ENCODE peak calls at places on chromosome 4, in ten cellular contexts. C is body of pancreas, O is suprapubic skin, R is stomach, P is heart left ventricle, E is endothelial cell of umbilical vein, T is tibial nerve, V is Peyer's patch, F is spleen, J is uterus. L is an unnamed sample.

GRCh38 chr4:183600189-183600685 is 58.7 kb downstream of the RWDD4 start:
- DNase-seq in P (no peak), J (no peak), C (no peak), T (no peak), V (no peak), E (peak; percentile 15), F (no peak), R (no peak), O (no peak), L (no peak)

GRCh38 chr4:182620111-182620980 is 296.8 kb downstream of the DCTD start:
- DNase-seq in E (no peak), P (no peak), O (no peak), J (no peak), R (no peak), C (no peak), T (no peak), V (no peak), F (no peak), L (no peak)

GRCh38 chr4:16078195-16078756 is 5.5 kb downstream of the PROM1 start:
- DNase-seq in F (no peak), E (no peak), P (no peak), V (no peak), O (no peak), C (no peak), R (no peak), T (no peak), J (no peak), L (no peak)

GRCh38 chr4:33060873-33061542 is 2340.8 kb downstream of the PCDH7 start:
- DNase-seq in C (peak; percentile 38), F (no peak), T (no peak), R (no peak), O (no peak), E (no peak), J (no peak), P (no peak), V (no peak), L (no peak)

GRCh38 chr4:93646225-93646930 is 182.2 kb upstream of the ATOH1 start:
- DNase-seq in O (no peak), V (no peak), R (no peak), E (no peak), F (no peak), T (no peak), C (no peak), J (no peak), P (no peak), L (no peak)

GRCh38 chr4:146407669-146408084 is 114.1 kb downstream of the SLC10A7 start:
- DNase-seq in J (no peak), R (no peak), F (no peak), O (no peak), P (no peak), E (peak; percentile 99), C (no peak), V (no peak), T (no peak), L (no peak)

GRCh38 chr4:28555851-28556250 is 1695.2 kb downstream of the STIM2 start:
- DNase-seq in T (no peak), F (no peak), P (no peak), C (no peak), O (no peak), J (no peak), R (no peak), E (peak; percentile 59), V (no peak), L (no peak)

GRCh38 chr4:151807220-151807619 is 46.4 kb upstream of the GATB start:
- DNase-seq in O (peak; percentile 64), T (no peak), J (no peak), C (no peak), V (no peak), R (no peak), E (no peak), F (no peak), P (no peak), L (no peak)

GRCh38 chr4:166092797-166093196 is 219.8 kb downstream of the TLL1 start:
- DNase-seq in O (no peak), C (peak; percentile 7), F (no peak), T (no peak), V (no peak), P (no peak), J (no peak), R (no peak), E (no peak), L (no peak)

GRCh38 chr4:111066447-111066846 is 443.6 kb upstream of the PITX2 start:
- DNase-seq in O (no peak), E (no peak), V (no peak), T (no peak), J (no peak), F (no peak), P (no peak), R (no peak), C (no peak), L (no peak)

GRCh38 chr4:13844740-13845139 is 217.2 kb upstream of the BOD1L1 start:
- DNase-seq in F (no peak), J (no peak), C (no peak), V (no peak), E (no peak), P (no peak), O (no peak), R (no peak), T (no peak), L (no peak)

GRCh38 chr4:54227261-54228063 is 1.6 kb upstream of the PDGFRA start:
- DNase-seq in F (no peak), C (peak; percentile 8), T (no peak), V (no peak), E (peak; percentile 67), J (peak; percentile 20), R (no peak), P (no peak), O (peak; percentile 71), L (no peak)

GRCh38 chr4:167989815-167990214 is 102.5 kb upstream of the ANXA10 start:
- DNase-seq in V (no peak), R (no peak), F (no peak), O (no peak), C (no peak), P (no peak), T (no peak), E (no peak), J (no peak), L (no peak)

GRCh38 chr4:89765966-89766365 is 71.0 kb downstream of the SNCA start:
- DNase-seq in P (no peak), R (no peak), C (peak; percentile 7), F (no peak), V (no peak), E (peak; percentile 65), O (no peak), J (peak; percentile 22), T (no peak), L (peak; percentile 12)

GRCh38 chr4:156298230-156298629 is 344.6 kb upstream of the CTSO start:
- DNase-seq in P (no peak), F (no peak), J (peak; percentile 28), T (no peak), E (peak; percentile 78), V (no peak), R (no peak), O (no peak), C (no peak), L (no peak)

GRCh38 chr4:26325191-26325590 is 4.4 kb downstream of the RBPJ start:
- DNase-seq in E (no peak), J (no peak), F (no peak), C (no peak), P (no peak), O (no peak), V (no peak), R (no peak), T (no peak), L (no peak)

GRCh38 chr4:11495291-11495690 is 66.6 kb upstream of the HS3ST1 start:
- DNase-seq in T (no peak), P (no peak), F (no peak), C (no peak), E (no peak), V (no peak), R (no peak), J (no peak), O (no peak), L (no peak)

GRCh38 chr4:82045267-82045666 is 328.5 kb downstream of the HNRNPD start:
- DNase-seq in F (no peak), O (no peak), T (no peak), V (no peak), E (no peak), J (no peak), C (no peak), R (no peak), P (no peak), L (no peak)
- H3K4me3 ChIP-seq in F (no peak overlapping the region), O (no peak overlapping the region), T (no peak overlapping the region), V (no peak overlapping the region), E (no peak overlapping the region), J (no peak overlapping the region), C (no peak overlapping the region), R (no peak overlapping the region), P (no peak overlapping the region), L (no peak overlapping the region)

GRCh38 chr4:190017357-190018200 is 9.5 kb downstream of the FRG2 start:
- DNase-seq in P (no peak), O (no peak), R (no peak), V (no peak), T (no peak), J (no peak), C (no peak), E (no peak), F (peak; percentile 47), L (no peak)
- H3K27me3 ChIP-seq in P (peaks cover 83% of the 10 kb centered on the region), O (peaks cover 88% of the 10 kb centered on the region), R (peaks cover 78% of the 10 kb centered on the region), V (no peaks in the 10 kb centered on the region), T (peaks cover 79% of the 10 kb centered on the region), J (no peaks in the 10 kb centered on the region), C (no peaks in the 10 kb centered on the region), E (peaks cover 21% of the 10 kb centered on the region), F (peaks cover 74% of the 10 kb centered on the region), L (peaks cover 34% of the 10 kb centered on the region)

DNA sequence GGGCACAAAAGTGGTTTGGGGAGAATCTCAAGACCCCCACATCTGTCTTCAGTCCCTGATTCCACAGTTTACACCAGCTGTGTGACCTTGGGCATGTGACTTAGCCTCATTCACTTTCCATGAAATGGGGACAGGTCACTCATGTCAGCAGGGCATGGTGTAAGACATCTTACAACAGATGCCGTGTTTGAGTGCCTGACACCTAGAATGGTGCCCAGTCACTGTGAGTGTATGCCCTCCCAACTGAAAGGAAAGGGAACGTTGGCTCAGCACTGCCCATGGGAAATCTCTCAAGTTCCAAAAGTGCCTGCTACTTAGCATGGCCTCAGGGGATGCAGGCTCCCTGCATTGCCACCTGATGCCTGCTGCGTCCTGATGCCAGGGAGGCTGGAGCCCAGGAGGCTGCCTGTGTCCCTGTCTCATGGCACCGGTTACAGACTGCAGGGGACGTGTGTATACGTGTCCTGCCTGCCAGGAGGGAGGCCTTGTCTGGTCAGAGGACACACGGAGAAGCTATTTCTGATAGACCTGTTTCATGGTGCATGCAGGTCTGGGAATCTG is 32.2 kb downstream of the RNF4 start:
- DNase-seq in C (no peak), R (no peak), E (no peak), T (no peak), F (no peak), P (no peak), O (no peak), V (no peak), J (no peak), L (no peak)
- TF ChIP-seq POLR2A in C (no peak), R (no peak), E (no peak), T (no peak), F (no peak), P (no peak), O (no peak), V (no peak), J (no peak), L (no peak)

DNA sequence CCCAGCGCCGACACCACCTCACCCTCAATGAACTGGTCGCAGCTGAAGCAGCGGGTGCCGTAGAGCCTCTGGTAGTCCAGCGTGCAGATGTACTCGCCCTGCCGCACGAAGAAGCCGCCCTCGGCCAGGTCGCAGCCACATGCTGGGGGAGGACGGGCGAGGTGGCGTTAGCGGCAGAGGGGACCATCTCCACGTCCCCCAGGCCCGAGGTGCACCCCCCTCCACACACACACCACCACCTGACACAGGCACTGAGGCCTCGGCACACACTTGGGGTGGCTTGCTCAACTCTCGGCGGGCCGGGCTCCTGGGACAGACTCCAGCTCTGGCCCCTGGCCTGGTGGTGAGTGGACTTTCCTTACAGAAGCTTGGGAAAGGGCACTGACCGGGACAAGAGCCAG is 61.5 kb downstream of the ABLIM2 start:
- DNase-seq in J (no peak), T (no peak), V (no peak), R (no peak), E (no peak), O (no peak), F (no peak), P (peak; percentile 56), C (no peak), L (no peak)
- H3K4me3 ChIP-seq in J (no peak overlapping the region), T (no peak overlapping the region), V (no peak overlapping the region), R (no peak overlapping the region), E (no peak overlapping the region), O (no peak overlapping the region), F (no peak overlapping the region), P (no peak overlapping the region), C (no peak overlapping the region), L (no peak overlapping the region)

L was measured in prostate gland.